ENCODE peak calls at places on chromosomes 13 and 19, in nine cellular contexts. B is IMR-90; Q is OCI-LY7; T is sigmoid colon; M is thoracic aorta; I is A549; R is right lobe of liver; P is CD8-positive, alpha-beta T cell; S is body of pancreas. D is an unnamed sample. For H3K4me1, the result is how much of the 10 kb centered on the place peaks cover.

GRCh38 chr13:90951663-90952062 is 395.8 kb upstream of the MIR17HG start:
- DNase-seq in R (no peak), I (peak), M (no peak), T (no peak), S (no peak), P (no peak), Q (no peak), B (no peak), D (no peak)

GRCh38 chr19:3302755-3303154 is 63.6 kb upstream of the NFIC start:
- DNase-seq in I (peak), M (no peak), B (no peak), S (no peak), Q (peak), P (no peak), T (no peak), R (no peak), D (no peak)

GRCh38 chr19:19531951-19532805 is 3.5 kb downstream of the YJEFN3 start:
- DNase-seq in P (peak), I (peak), R (peak), Q (peak), M (no peak), S (peak), T (peak), B (peak), D (peak)

GRCh38 chr13:24071423-24072075 is 89.0 kb upstream of the SPATA13 start:
- DNase-seq in B (peak), T (no peak), M (no peak), Q (no peak), R (no peak), S (no peak), P (no peak), I (no peak), D (no peak)

GRCh38 chr13:93446256-93446655 is 219.6 kb downstream of the GPC6 start:
- DNase-seq in T (no peak), Q (no peak), B (peak), R (no peak), M (no peak), I (no peak), S (no peak), P (no peak), D (no peak)

GRCh38 chr19:11699931-11700794 is 38.6 kb downstream of the ZNF823 start:
- DNase-seq in T (no peak), B (peak), S (no peak), M (no peak), R (no peak), I (peak), P (no peak), Q (peak), D (peak)

GRCh38 chr19:58020129-58020528 is 13.7 kb upstream of the ZSCAN1 start:
- DNase-seq in I (no peak), B (no peak), S (no peak), M (no peak), P (no peak), T (no peak), Q (no peak), R (no peak), D (no peak)

GRCh38 chr19:34308381-34309367 is 54.3 kb downstream of the GARRE1 start:
- DNase-seq in S (no peak), R (no peak), I (no peak), T (peak), M (no peak), Q (peak), B (no peak), P (no peak), D (no peak)

GRCh38 chr19:42253245-42254082 is 1.5 kb downstream of the ERF start:
- DNase-seq in Q (peak), B (peak), T (peak), P (no peak), M (no peak), S (peak), R (peak), I (peak), D (peak)
- H3K4me1 ChIP-seq in Q (under half), B (under half), T (half or more), P (under half), M (half or more), S (under half), R (under half), I (half or more), D (under half)

GRCh38 chr13:98481511-98481951 is 95.4 kb downstream of the STK24 start:
- DNase-seq in T (peak), Q (no peak), I (no peak), S (no peak), P (no peak), M (no peak), R (no peak), B (peak), D (no peak)

GRCh38 chr13:98483636-98484288 is 93.1 kb downstream of the STK24 start:
- DNase-seq in T (no peak), R (no peak), M (no peak), P (no peak), B (peak), Q (no peak), S (no peak), I (no peak), D (no peak)

GRCh38 chr13:98484289-98485219 is 92.4 kb downstream of the STK24 start:
- DNase-seq in T (peak), R (peak), Q (no peak), I (peak), M (peak), P (peak), B (peak), S (peak), D (peak)

GRCh38 chr13:98480915-98481510 is 95.9 kb downstream of the STK24 start:
- DNase-seq in M (no peak), P (no peak), Q (peak), T (peak), B (peak), I (no peak), S (peak), R (no peak), D (no peak)

DNA sequence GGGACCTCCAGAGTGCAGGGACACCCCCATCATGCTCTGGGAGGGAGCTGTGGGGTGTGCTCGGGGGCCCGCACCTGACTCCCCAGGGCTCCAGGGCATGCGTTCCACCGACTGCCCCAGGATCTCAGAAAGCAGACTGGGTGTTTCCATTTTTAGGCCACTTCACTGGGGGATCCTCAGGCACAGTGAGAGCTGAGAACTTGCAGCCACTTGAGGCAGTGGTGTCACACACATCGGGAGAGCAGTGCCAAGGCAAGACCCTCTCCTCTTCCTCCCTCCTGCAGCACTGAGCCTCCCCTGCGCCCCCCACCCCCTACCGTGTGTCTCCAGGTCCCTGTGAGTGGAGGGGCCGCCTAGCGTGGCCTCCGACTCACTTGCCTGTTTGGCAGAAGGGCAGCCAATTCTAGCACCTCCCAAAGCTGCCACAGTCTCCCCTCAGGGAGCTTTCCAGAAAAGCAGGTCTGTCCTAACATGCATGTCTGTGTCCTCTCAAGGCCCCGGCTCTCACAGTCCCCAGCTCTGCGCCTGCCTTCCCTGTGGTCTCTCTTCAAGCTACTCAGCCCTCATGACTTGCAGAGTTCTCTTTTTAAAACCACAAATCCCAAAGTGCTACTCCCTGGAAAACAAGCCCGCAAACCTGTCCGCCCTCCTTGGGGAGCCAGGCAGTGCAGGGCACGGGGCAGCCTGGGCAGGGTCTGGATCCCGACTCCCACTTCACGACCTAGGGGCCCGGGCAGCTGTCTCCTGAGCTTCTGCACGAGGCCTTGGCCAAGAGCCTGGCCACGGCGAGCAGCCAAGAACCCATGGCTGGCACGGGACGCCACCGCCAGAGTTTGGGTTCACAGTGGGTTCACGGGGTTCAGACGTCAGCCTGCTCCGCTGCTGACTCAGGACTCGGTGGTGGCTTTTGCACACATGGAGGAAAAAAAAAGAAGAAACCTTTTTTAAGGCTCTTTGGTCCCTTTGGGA is 94.1 kb downstream of the STK24 start:
- DNase-seq in I (no peak), M (no peak), S (peak), B (peak), P (no peak), R (peak), T (peak), Q (peak), D (no peak)
- TF ChIP-seq CTCF in I (no peak), M (no peak), S (peak), B (peak), P (no peak), R (no peak), T (no peak), Q (peak), D (no peak)

DNA sequence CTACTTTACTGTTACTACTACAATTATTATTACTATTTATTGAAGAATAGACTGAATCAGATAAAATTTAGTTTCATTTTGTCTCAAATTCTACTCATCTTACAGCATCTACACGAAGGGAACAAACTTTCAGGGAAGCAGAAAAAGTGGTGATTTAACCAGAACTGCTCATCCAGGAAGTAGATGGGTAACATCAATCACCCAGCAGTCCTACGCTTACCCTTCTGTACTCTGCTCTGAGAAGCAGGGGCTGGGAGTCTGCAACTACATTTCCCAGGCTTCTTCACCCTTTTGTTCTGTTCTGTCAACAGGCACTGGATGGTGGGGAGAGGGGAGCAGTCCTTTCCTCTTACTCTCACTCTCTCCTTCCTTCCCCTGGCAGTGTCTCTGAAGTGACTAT is 31.4 kb upstream of the GGACT start:
- DNase-seq in B (no peak), I (no peak), T (no peak), Q (no peak), S (no peak), M (no peak), P (no peak), R (no peak), D (no peak)
- H3K4me3 ChIP-seq in B (no peak), I (no peak), T (no peak), Q (no peak), S (no peak), M (no peak), P (no peak), R (no peak), D (no peak)

GRCh38 chr13:100362371-100362770 is 226.2 kb downstream of the GGACT start:
- DNase-seq in B (no peak), I (no peak), Q (no peak), T (no peak), R (no peak), M (no peak), S (no peak), P (no peak), D (no peak)
- H3K4me1 ChIP-seq in B (under half), I (under half), Q (under half), T (under half), R (under half), M (under half), S (under half), P (under half), D (under half)

GRCh38 chr19:18396471-18397241 is 766 bp downstream of the LRRC25 start:
- DNase-seq in I (no peak), B (no peak), S (no peak), M (no peak), R (peak), P (no peak), Q (no peak), T (no peak), D (no peak)

GRCh38 chr19:18406749-18407148 is 9.3 kb upstream of the LRRC25 start:
- DNase-seq in B (no peak), I (no peak), M (no peak), R (no peak), P (no peak), S (no peak), T (no peak), Q (no peak), D (no peak)

GRCh38 chr19:18399008-18399407 is 1.6 kb upstream of the LRRC25 start:
- DNase-seq in Q (no peak), S (peak), M (no peak), B (peak), I (peak), P (no peak), T (no peak), R (peak), D (no peak)

GRCh38 chr19:18397242-18398202 is at the start of gene LRRC25:
- DNase-seq in Q (peak), S (no peak), T (peak), I (no peak), P (no peak), M (no peak), R (peak), B (no peak), D (no peak)

GRCh38 chr19:18401580-18402112 is 4.2 kb upstream of the LRRC25 start:
- DNase-seq in T (peak), S (peak), I (peak), Q (peak), B (peak), R (no peak), P (no peak), M (no peak), D (peak)
- TF ChIP-seq CTCF in T (no peak), S (no peak), I (peak), Q (peak), B (peak), R (peak), P (no peak), M (no peak), D (peak)

GRCh38 chr19:15317392-15318011 is 14.8 kb downstream of the BRD4 start:
- DNase-seq in Q (no peak), P (no peak), B (peak), R (no peak), S (no peak), T (no peak), M (no peak), I (no peak), D (no peak)
- H3K4me3 ChIP-seq in Q (peak), P (no peak), B (no peak), R (no peak), S (no peak), T (no peak), M (peak), I (no peak), D (no peak)

DNA sequence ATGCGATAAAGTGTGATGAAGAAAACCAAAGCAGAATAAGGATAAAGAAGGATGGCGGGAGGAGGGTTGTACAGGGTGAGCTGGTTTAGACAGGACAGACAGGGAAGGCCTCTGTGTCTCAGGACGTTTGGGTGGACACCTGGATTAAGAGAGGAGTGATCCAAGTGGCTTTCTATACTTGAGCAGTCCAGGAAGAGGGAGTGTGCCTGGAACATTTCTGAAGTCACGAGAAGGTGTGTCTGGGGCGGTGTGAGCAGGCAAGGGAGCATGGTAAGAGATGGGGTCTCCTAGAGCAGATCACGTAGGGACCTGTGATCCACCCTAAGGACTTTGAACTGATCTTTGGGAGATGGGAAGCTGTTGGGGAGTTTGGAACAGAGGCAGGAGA is 15.4 kb upstream of the STK24 start:
- DNase-seq in M (no peak), Q (no peak), T (no peak), S (no peak), B (no peak), R (no peak), P (no peak), I (no peak), D (no peak)
- H3K4me1 ChIP-seq in M (under half), Q (under half), T (under half), S (under half), B (under half), R (under half), P (under half), I (under half), D (under half)

DNA sequence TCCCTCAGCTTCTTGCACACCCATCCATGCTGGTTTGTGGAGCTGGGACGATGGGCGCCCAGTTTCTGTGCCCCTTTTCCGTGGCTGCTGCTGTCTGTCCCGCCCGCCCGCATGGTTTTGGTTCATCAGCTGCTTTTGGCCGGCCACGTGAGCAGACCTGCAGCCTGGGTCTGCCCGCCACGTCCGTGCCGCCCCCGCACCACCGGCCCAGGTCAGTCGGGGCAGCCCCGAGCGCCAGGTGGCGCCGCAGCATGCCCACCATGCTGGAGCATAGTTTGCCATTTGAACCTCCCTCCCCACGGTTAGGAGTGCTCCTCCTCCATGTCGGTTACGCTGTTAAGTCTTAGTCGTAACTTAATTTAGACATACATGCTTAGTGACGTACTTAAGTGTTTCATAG is 15.3 kb upstream of the RPS15 start:
- DNase-seq in P (no peak), S (no peak), B (no peak), M (no peak), T (no peak), R (no peak), Q (no peak), I (no peak), D (no peak)
- TF ChIP-seq CTCF in P (no peak), S (no peak), B (no peak), M (no peak), T (no peak), R (no peak), Q (peak), I (no peak), D (no peak)

DNA sequence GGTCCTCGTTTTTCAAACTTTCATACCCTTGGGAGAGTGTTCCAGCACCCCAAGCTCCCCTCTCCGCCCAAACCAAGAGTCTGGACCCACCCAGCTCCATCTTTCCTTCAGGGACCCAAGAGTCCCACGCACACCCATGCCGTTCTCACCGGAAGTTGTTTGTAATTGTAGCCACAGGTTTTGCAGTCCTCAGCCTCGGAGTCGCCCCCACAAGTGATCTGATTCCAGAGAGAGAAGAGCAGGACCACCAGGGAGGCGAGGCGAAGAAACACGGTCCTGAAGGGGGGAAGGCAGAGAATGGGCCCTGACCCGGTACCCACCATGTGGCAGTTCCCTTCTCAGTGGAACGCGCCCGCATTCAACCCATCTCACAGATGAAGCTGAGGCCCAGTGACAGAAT is 3.4 kb upstream of the LENG1 start:
- DNase-seq in T (no peak), Q (no peak), M (no peak), B (no peak), P (no peak), S (no peak), R (no peak), I (no peak), D (no peak)
- H3K4me3 ChIP-seq in T (peak), Q (no peak), M (peak), B (no peak), P (peak), S (no peak), R (peak), I (peak), D (peak)